ENCODE peak calls at places on chromosomes 7 and 10, in ten cellular contexts. One of them, this sample, is unnamed.

GRCh38 chr7:30984359-30985107 is 20.8 kb downstream of the GHRHR start:
- DNase-seq in H1: peak; percentile 76
- DNase-seq in neural progenitor cell: peak; percentile 52
- DNase-seq in PC-9: peak; percentile 30
- DNase-seq in GM23248: peak; percentile 72
- DNase-seq in upper lobe of right lung: no peak
- DNase-seq in heart left ventricle: no peak
- DNase-seq in aorta: peak; percentile 69
- DNase-seq in transverse colon: no peak
- DNase-seq in heart right ventricle: no peak
- DNase-seq in this sample: no peak

GRCh38 chr7:116918744-116919143 is 34.6 kb upstream of the ST7 start:
- DNase-seq in GM23248: no peak
- DNase-seq in transverse colon: no peak
- DNase-seq in upper lobe of right lung: no peak
- DNase-seq in heart right ventricle: no peak
- DNase-seq in aorta: no peak
- DNase-seq in PC-9: no peak
- DNase-seq in heart left ventricle: no peak
- DNase-seq in neural progenitor cell: no peak
- DNase-seq in H1: no peak
- DNase-seq in this sample: no peak

GRCh38 chr7:78764571-78764970 is 688.9 kb downstream of the MAGI2 start:
- DNase-seq in heart right ventricle: no peak
- DNase-seq in aorta: no peak
- DNase-seq in upper lobe of right lung: no peak
- DNase-seq in H1: no peak
- DNase-seq in heart left ventricle: no peak
- DNase-seq in PC-9: no peak
- DNase-seq in GM23248: no peak
- DNase-seq in neural progenitor cell: no peak
- DNase-seq in transverse colon: no peak
- DNase-seq in this sample: no peak

GRCh38 chr7:32126843-32127242 is 56.6 kb upstream of the PDE1C start:
- DNase-seq in PC-9: no peak
- DNase-seq in transverse colon: no peak
- DNase-seq in GM23248: no peak
- DNase-seq in H1: no peak
- DNase-seq in neural progenitor cell: peak; percentile 18
- DNase-seq in aorta: no peak
- DNase-seq in heart right ventricle: no peak
- DNase-seq in heart left ventricle: no peak
- DNase-seq in upper lobe of right lung: no peak
- DNase-seq in this sample: no peak

GRCh38 chr10:90470971-90471370 is 386.9 kb downstream of the HTR7 start:
- DNase-seq in GM23248: no peak
- DNase-seq in heart left ventricle: no peak
- DNase-seq in upper lobe of right lung: no peak
- DNase-seq in heart right ventricle: no peak
- DNase-seq in H1: no peak
- DNase-seq in aorta: no peak
- DNase-seq in transverse colon: no peak
- DNase-seq in PC-9: no peak
- DNase-seq in neural progenitor cell: no peak
- DNase-seq in this sample: no peak

GRCh38 chr7:154553711-154554265 is 449.1 kb downstream of the PAXIP1 start:
- DNase-seq in neural progenitor cell: no peak
- DNase-seq in upper lobe of right lung: no peak
- DNase-seq in GM23248: no peak
- DNase-seq in transverse colon: no peak
- DNase-seq in H1: no peak
- DNase-seq in PC-9: no peak
- DNase-seq in heart right ventricle: no peak
- DNase-seq in heart left ventricle: no peak
- DNase-seq in aorta: no peak
- DNase-seq in this sample: no peak

GRCh38 chr10:114638874-114639625 is 19.0 kb downstream of the ABLIM1 start:
- DNase-seq in transverse colon: no peak
- DNase-seq in neural progenitor cell: peak; percentile 50
- DNase-seq in upper lobe of right lung: no peak
- DNase-seq in PC-9: no peak
- DNase-seq in GM23248: peak; percentile 88
- DNase-seq in aorta: no peak
- DNase-seq in heart right ventricle: no peak
- DNase-seq in heart left ventricle: no peak
- DNase-seq in H1: no peak
- DNase-seq in this sample: no peak

GRCh38 chr10:113356794-113357687 is 195.8 kb upstream of the HABP2 start:
- DNase-seq in upper lobe of right lung: no peak
- DNase-seq in aorta: no peak
- DNase-seq in heart right ventricle: no peak
- DNase-seq in H1: no peak
- DNase-seq in PC-9: no peak
- DNase-seq in neural progenitor cell: no peak
- DNase-seq in heart left ventricle: no peak
- DNase-seq in GM23248: peak; percentile 28
- DNase-seq in transverse colon: no peak
- DNase-seq in this sample: no peak

GRCh38 chr10:103540722-103541121 is 47.2 kb downstream of the NEURL1 start:
- DNase-seq in heart left ventricle: no peak
- DNase-seq in neural progenitor cell: no peak
- DNase-seq in upper lobe of right lung: peak; percentile 10
- DNase-seq in heart right ventricle: no peak
- DNase-seq in GM23248: no peak
- DNase-seq in H1: no peak
- DNase-seq in aorta: peak; percentile 6
- DNase-seq in PC-9: no peak
- DNase-seq in transverse colon: no peak
- DNase-seq in this sample: peak; percentile 19

GRCh38 chr10:50322075-50322474 is 70.8 kb upstream of the ASAH2 start:
- DNase-seq in upper lobe of right lung: no peak
- DNase-seq in aorta: no peak
- DNase-seq in PC-9: no peak
- DNase-seq in heart left ventricle: no peak
- DNase-seq in GM23248: peak; percentile 79
- DNase-seq in H1: no peak
- DNase-seq in neural progenitor cell: no peak
- DNase-seq in heart right ventricle: no peak
- DNase-seq in transverse colon: no peak
- DNase-seq in this sample: no peak

GRCh38 chr10:96511044-96511945 is 2.4 kb downstream of the TLL2 start:
- DNase-seq in neural progenitor cell: peak; percentile 79
- DNase-seq in heart right ventricle: peak; percentile 23
- DNase-seq in H1: peak; percentile 44
- DNase-seq in aorta: no peak
- DNase-seq in heart left ventricle: no peak
- DNase-seq in upper lobe of right lung: no peak
- DNase-seq in PC-9: peak; percentile 26
- DNase-seq in GM23248: peak; percentile 49
- DNase-seq in transverse colon: peak; percentile 49
- DNase-seq in this sample: no peak

GRCh38 chr10:101123085-101123814 is 7.8 kb upstream of the TLX1 start:
- DNase-seq in H1: no peak
- DNase-seq in neural progenitor cell: peak; percentile 75
- DNase-seq in GM23248: peak; percentile 16
- DNase-seq in aorta: peak; percentile 77
- DNase-seq in transverse colon: peak; percentile 35
- DNase-seq in heart right ventricle: no peak
- DNase-seq in heart left ventricle: no peak
- DNase-seq in PC-9: peak; percentile 9
- DNase-seq in upper lobe of right lung: no peak
- DNase-seq in this sample: no peak

GRCh38 chr10:101121661-101122045 is 9.4 kb upstream of the TLX1 start:
- DNase-seq in aorta: peak; percentile 65
- DNase-seq in H1: no peak
- DNase-seq in GM23248: no peak
- DNase-seq in PC-9: no peak
- DNase-seq in neural progenitor cell: no peak
- DNase-seq in heart left ventricle: no peak
- DNase-seq in heart right ventricle: no peak
- DNase-seq in transverse colon: no peak
- DNase-seq in upper lobe of right lung: no peak
- DNase-seq in this sample: no peak

GRCh38 chr10:101122270-101123084 is 8.6 kb upstream of the TLX1 start:
- DNase-seq in PC-9: no peak
- DNase-seq in H1: no peak
- DNase-seq in aorta: peak; percentile 57
- DNase-seq in neural progenitor cell: no peak
- DNase-seq in GM23248: no peak
- DNase-seq in upper lobe of right lung: no peak
- DNase-seq in heart right ventricle: no peak
- DNase-seq in transverse colon: no peak
- DNase-seq in heart left ventricle: no peak
- DNase-seq in this sample: no peak

GRCh38 chr10:101120520-101120883 is 10.6 kb upstream of the TLX1 start:
- DNase-seq in transverse colon: no peak
- DNase-seq in upper lobe of right lung: no peak
- DNase-seq in PC-9: no peak
- DNase-seq in aorta: peak; percentile 11
- DNase-seq in heart right ventricle: no peak
- DNase-seq in GM23248: no peak
- DNase-seq in H1: no peak
- DNase-seq in neural progenitor cell: no peak
- DNase-seq in heart left ventricle: no peak
- DNase-seq in this sample: no peak

GRCh38 chr10:101120884-101121660 is 10.0 kb upstream of the TLX1 start:
- DNase-seq in neural progenitor cell: no peak
- DNase-seq in transverse colon: peak; percentile 74
- DNase-seq in H1: no peak
- DNase-seq in GM23248: peak; percentile 49
- DNase-seq in PC-9: no peak
- DNase-seq in aorta: peak; percentile 68
- DNase-seq in upper lobe of right lung: no peak
- DNase-seq in heart right ventricle: no peak
- DNase-seq in heart left ventricle: no peak
- DNase-seq in this sample: no peak
- H3K27me3 ChIP-seq in neural progenitor cell: peaks cover 100% of the 10 kb centered on the region
- H3K27me3 ChIP-seq in transverse colon: peaks cover 86% of the 10 kb centered on the region
- H3K27me3 ChIP-seq in H1: peaks cover 75% of the 10 kb centered on the region
- H3K27me3 ChIP-seq in GM23248: peaks cover 79% of the 10 kb centered on the region
- H3K27me3 ChIP-seq in PC-9: peaks cover 62% of the 10 kb centered on the region
- H3K27me3 ChIP-seq in aorta: no peaks in the 10 kb centered on the region
- H3K27me3 ChIP-seq in upper lobe of right lung: peaks cover 76% of the 10 kb centered on the region
- H3K27me3 ChIP-seq in heart right ventricle: peaks cover 97% of the 10 kb centered on the region
- H3K27me3 ChIP-seq in heart left ventricle: peaks cover 70% of the 10 kb centered on the region
- H3K27me3 ChIP-seq in this sample: peaks cover 47% of the 10 kb centered on the region

GRCh38 chr7:157607218-157607617 is 270.4 kb downstream of the DNAJB6 start:
- DNase-seq in aorta: no peak
- DNase-seq in upper lobe of right lung: peak; percentile 35
- DNase-seq in H1: no peak
- DNase-seq in heart left ventricle: no peak
- DNase-seq in neural progenitor cell: no peak
- DNase-seq in heart right ventricle: no peak
- DNase-seq in PC-9: no peak
- DNase-seq in transverse colon: no peak
- DNase-seq in GM23248: no peak
- DNase-seq in this sample: no peak
- H3K9me3 ChIP-seq in aorta: peaks cover 3% of the 10 kb centered on the region
- H3K9me3 ChIP-seq in upper lobe of right lung: no peaks in the 10 kb centered on the region
- H3K9me3 ChIP-seq in H1: no peaks in the 10 kb centered on the region
- H3K9me3 ChIP-seq in heart left ventricle: no peaks in the 10 kb centered on the region
- H3K9me3 ChIP-seq in neural progenitor cell: no peaks in the 10 kb centered on the region
- H3K9me3 ChIP-seq in heart right ventricle: no peaks in the 10 kb centered on the region
- H3K9me3 ChIP-seq in PC-9: no peaks in the 10 kb centered on the region
- H3K9me3 ChIP-seq in transverse colon: no peaks in the 10 kb centered on the region
- H3K9me3 ChIP-seq in GM23248: no peaks in the 10 kb centered on the region
- H3K9me3 ChIP-seq in this sample: peaks cover 2% of the 10 kb centered on the region

GRCh38 chr7:1670894-1671875 is 1.1 kb downstream of the ELFN1 start:
- DNase-seq in PC-9: no peak
- DNase-seq in H1: no peak
- DNase-seq in neural progenitor cell: no peak
- DNase-seq in upper lobe of right lung: peak; percentile 51
- DNase-seq in aorta: peak; percentile 61
- DNase-seq in heart right ventricle: no peak
- DNase-seq in GM23248: no peak
- DNase-seq in transverse colon: no peak
- DNase-seq in heart left ventricle: no peak
- DNase-seq in this sample: peak; percentile 49
- H3K27me3 ChIP-seq in PC-9: peaks cover 63% of the 10 kb centered on the region
- H3K27me3 ChIP-seq in H1: peaks cover 36% of the 10 kb centered on the region
- H3K27me3 ChIP-seq in neural progenitor cell: peaks cover 82% of the 10 kb centered on the region
- H3K27me3 ChIP-seq in upper lobe of right lung: peaks cover 86% of the 10 kb centered on the region
- H3K27me3 ChIP-seq in aorta: no peaks in the 10 kb centered on the region
- H3K27me3 ChIP-seq in heart right ventricle: peaks cover 46% of the 10 kb centered on the region
- H3K27me3 ChIP-seq in GM23248: peaks cover 4% of the 10 kb centered on the region
- H3K27me3 ChIP-seq in transverse colon: peaks cover 98% of the 10 kb centered on the region
- H3K27me3 ChIP-seq in heart left ventricle: peaks cover 17% of the 10 kb centered on the region
- H3K27me3 ChIP-seq in this sample: peaks cover 57% of the 10 kb centered on the region

GRCh38 chr7:157966490-157966889 is 621.1 kb downstream of the PTPRN2 start:
- DNase-seq in GM23248: no peak
- DNase-seq in PC-9: no peak
- DNase-seq in H1: no peak
- DNase-seq in aorta: no peak
- DNase-seq in neural progenitor cell: no peak
- DNase-seq in transverse colon: no peak
- DNase-seq in heart right ventricle: no peak
- DNase-seq in heart left ventricle: no peak
- DNase-seq in upper lobe of right lung: no peak
- DNase-seq in this sample: no peak

GRCh38 chr7:157970744-157971143 is 616.9 kb downstream of the PTPRN2 start:
- DNase-seq in transverse colon: no peak
- DNase-seq in heart right ventricle: no peak
- DNase-seq in aorta: no peak
- DNase-seq in H1: no peak
- DNase-seq in heart left ventricle: no peak
- DNase-seq in neural progenitor cell: no peak
- DNase-seq in PC-9: no peak
- DNase-seq in upper lobe of right lung: no peak
- DNase-seq in GM23248: no peak
- DNase-seq in this sample: no peak

GRCh38 chr7:157973971-157974677 is 613.5 kb downstream of the PTPRN2 start:
- DNase-seq in PC-9: no peak
- DNase-seq in upper lobe of right lung: peak; percentile 54
- DNase-seq in GM23248: peak; percentile 5
- DNase-seq in heart left ventricle: no peak
- DNase-seq in heart right ventricle: no peak
- DNase-seq in H1: no peak
- DNase-seq in transverse colon: no peak
- DNase-seq in neural progenitor cell: no peak
- DNase-seq in aorta: no peak
- DNase-seq in this sample: peak; percentile 29

GRCh38 chr7:157972914-157973313 is 614.7 kb downstream of the PTPRN2 start:
- DNase-seq in transverse colon: no peak
- DNase-seq in H1: no peak
- DNase-seq in heart left ventricle: no peak
- DNase-seq in PC-9: no peak
- DNase-seq in upper lobe of right lung: no peak
- DNase-seq in heart right ventricle: no peak
- DNase-seq in GM23248: no peak
- DNase-seq in aorta: no peak
- DNase-seq in neural progenitor cell: no peak
- DNase-seq in this sample: peak; percentile 19

DNA sequence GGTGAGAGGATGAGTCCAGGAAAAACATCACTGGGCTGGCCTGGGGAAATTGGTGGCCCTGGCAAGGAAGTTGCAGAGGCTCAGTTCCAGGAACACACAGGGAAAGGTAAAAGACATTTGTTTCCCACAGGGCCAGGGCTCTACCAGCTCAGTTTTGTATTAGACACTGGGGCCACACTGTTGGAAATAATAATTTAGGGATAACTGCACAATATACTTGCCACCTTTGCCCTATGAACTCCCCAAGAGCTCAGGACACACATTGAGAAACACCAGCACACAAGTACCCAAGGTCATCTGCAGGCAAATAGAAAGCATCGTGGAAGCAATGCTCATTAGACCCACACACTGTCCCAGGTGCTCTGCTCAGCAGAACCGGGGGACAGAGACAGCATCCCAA is 617.6 kb downstream of the PTPRN2 start:
- DNase-seq in aorta: no peak
- DNase-seq in neural progenitor cell: no peak
- DNase-seq in heart left ventricle: no peak
- DNase-seq in transverse colon: no peak
- DNase-seq in H1: no peak
- DNase-seq in heart right ventricle: no peak
- DNase-seq in upper lobe of right lung: no peak
- DNase-seq in GM23248: no peak
- DNase-seq in PC-9: no peak
- DNase-seq in this sample: no peak
- H3K9me3 ChIP-seq in aorta: peaks cover 7% of the 10 kb centered on the region
- H3K9me3 ChIP-seq in neural progenitor cell: no peaks in the 10 kb centered on the region
- H3K9me3 ChIP-seq in heart left ventricle: peaks cover 14% of the 10 kb centered on the region
- H3K9me3 ChIP-seq in transverse colon: peaks cover 10% of the 10 kb centered on the region
- H3K9me3 ChIP-seq in H1: peaks cover 49% of the 10 kb centered on the region
- H3K9me3 ChIP-seq in heart right ventricle: no peaks in the 10 kb centered on the region
- H3K9me3 ChIP-seq in upper lobe of right lung: peaks cover 13% of the 10 kb centered on the region
- H3K9me3 ChIP-seq in GM23248: no peaks in the 10 kb centered on the region
- H3K9me3 ChIP-seq in PC-9: no peaks in the 10 kb centered on the region
- H3K9me3 ChIP-seq in this sample: peaks cover 4% of the 10 kb centered on the region

This sample was measured in RWPE2.